ENCODE peak calls at places on chromosomes 6 and 20, in six cellular contexts. D, X, Z, M, J and L are unnamed samples.

GRCh38 chr6:45757443-45758121 is 258.1 kb downstream of the CLIC5 start:
- DNase-seq in Z (no peak), J (no peak), M (peak), D (no peak), X (no peak), L (no peak)

GRCh38 chr6:17012421-17013225 is 89.2 kb upstream of the STMND1 start:
- DNase-seq in M (no peak), X (peak), J (no peak), D (no peak), Z (no peak), L (no peak)

GRCh38 chr6:87473419-87473903 is 687 bp downstream of the SLC35A1 start:
- DNase-seq in X (no peak), M (peak), D (no peak), J (peak), Z (peak), L (no peak)

GRCh38 chr20:10696650-10697049 is 22.9 kb upstream of the JAG1 start:
- DNase-seq in D (no peak), X (no peak), Z (no peak), J (no peak), M (no peak), L (peak)

GRCh38 chr6:10078581-10078980 is 336.3 kb downstream of the TFAP2A start:
- DNase-seq in J (no peak), D (no peak), Z (no peak), X (no peak), M (no peak), L (no peak)

GRCh38 chr20:23774081-23774480 is 23.3 kb upstream of the CST1 start:
- DNase-seq in X (no peak), Z (no peak), J (no peak), D (no peak), M (no peak), L (no peak)

GRCh38 chr6:22363966-22364296 is 67.1 kb upstream of the PRL start:
- DNase-seq in J (no peak), Z (no peak), D (no peak), X (no peak), M (no peak), L (no peak)

GRCh38 chr6:81969814-81970213 is 217.3 kb upstream of the TENT5A start:
- DNase-seq in M (no peak), J (no peak), D (no peak), X (no peak), Z (no peak), L (no peak)